ENCODE peak calls at places on chromosomes 1 and 21, in eight cellular contexts. J, E, Q, F, R, T, B and M are unnamed samples.

GRCh38 chr1:53014791-53015507 is 47.1 kb upstream of the PODN start:
- DNase-seq in Q (peak; percentile 11), R (peak; percentile 50), T (peak; percentile 94), E (peak; percentile 75), J (peak; percentile 68), B (peak; percentile 35), F (peak; percentile 84), M (peak; percentile 91)

GRCh38 chr1:41925712-41926111 is 7.0 kb upstream of the HIVEP3 start:
- DNase-seq in T (peak; percentile 55), Q (no peak), F (peak; percentile 28), R (no peak), E (no peak), B (no peak), J (no peak), M (no peak)

GRCh38 chr1:33972676-33973395 is 109.0 kb downstream of the HMGB4 start:
- DNase-seq in E (no peak), F (no peak), B (no peak), J (no peak), Q (no peak), T (no peak), R (peak; percentile 70), M (no peak)

GRCh38 chr1:96236156-96236739 is 485.3 kb upstream of the PTBP2 start:
- DNase-seq in F (peak; percentile 16), R (no peak), E (no peak), J (no peak), Q (no peak), T (peak; percentile 77), B (peak; percentile 13), M (no peak)

GRCh38 chr1:207750901-207751300 is 953 bp upstream of the CD46 start:
- DNase-seq in Q (no peak), T (peak; percentile 24), E (no peak), F (no peak), B (no peak), R (no peak), J (no peak), M (no peak)

GRCh38 chr1:231630558-231631205 is 4.1 kb downstream of the DISC1 start:
- DNase-seq in F (no peak), Q (no peak), T (no peak), E (no peak), B (no peak), J (no peak), R (no peak), M (no peak)

GRCh38 chr1:218451415-218451814 is 106.3 kb downstream of the TGFB2 start:
- DNase-seq in J (no peak), E (no peak), F (no peak), R (no peak), Q (no peak), B (no peak), T (no peak), M (no peak)

GRCh38 chr1:74650561-74650960 is 23.0 kb downstream of the ERICH3 start:
- DNase-seq in F (no peak), B (no peak), R (no peak), T (no peak), Q (no peak), J (no peak), E (no peak), M (no peak)

GRCh38 chr1:153546371-153546770 is 765 bp upstream of the S100A4 start:
- DNase-seq in B (no peak), T (no peak), Q (no peak), J (no peak), R (no peak), E (no peak), F (no peak), M (peak; percentile 83)

GRCh38 chr1:209820986-209821385 is 6.8 kb upstream of the UTP25 start:
- DNase-seq in T (no peak), Q (no peak), F (no peak), R (no peak), B (no peak), E (no peak), J (no peak), M (no peak)

GRCh38 chr1:177010246-177010825 is 154.2 kb downstream of the ASTN1 start:
- DNase-seq in R (no peak), E (no peak), T (no peak), B (no peak), Q (no peak), J (no peak), F (no peak), M (no peak)

GRCh38 chr1:59020151-59020997 is 236.5 kb upstream of the JUN start:
- DNase-seq in R (no peak), J (peak; percentile 10), Q (peak; percentile 19), B (no peak), T (no peak), E (peak; percentile 42), F (no peak), M (peak; percentile 88)

GRCh38 chr1:43446388-43446740 is 7.4 kb downstream of the HYI start:
- DNase-seq in R (no peak), F (no peak), J (no peak), T (no peak), E (no peak), B (no peak), Q (no peak), M (peak; percentile 68)

GRCh38 chr1:110412576-110412975 is 5.1 kb upstream of the LAMTOR5 start:
- DNase-seq in J (peak; percentile 29), E (peak; percentile 58), T (peak; percentile 36), R (peak; percentile 56), F (peak; percentile 77), B (peak; percentile 48), Q (no peak), M (peak; percentile 72)

GRCh38 chr1:21896652-21897532 is 40.2 kb downstream of the HSPG2 start:
- DNase-seq in Q (no peak), B (peak; percentile 71), E (no peak), T (no peak), F (no peak), J (no peak), R (no peak), M (peak; percentile 96)

GRCh38 chr1:221206076-221206475 is 326.8 kb downstream of the HLX start:
- DNase-seq in T (no peak), F (no peak), Q (no peak), J (no peak), R (no peak), E (no peak), B (no peak), M (no peak)

GRCh38 chr1:18535391-18536210 is 54.9 kb downstream of the KLHDC7A start:
- DNase-seq in J (no peak), B (no peak), Q (no peak), F (no peak), E (no peak), R (no peak), T (peak; percentile 58), M (no peak)

GRCh38 chr1:163320891-163321290 is 863 bp upstream of the NUF2 start:
- DNase-seq in R (no peak), T (no peak), Q (no peak), J (no peak), E (no peak), F (no peak), B (no peak), M (no peak)

GRCh38 chr1:226064816-226065248 is 2.3 kb downstream of the H3-3A start:
- DNase-seq in Q (no peak), R (no peak), J (peak; percentile 16), F (peak; percentile 58), T (peak; percentile 66), B (no peak), E (peak; percentile 38), M (no peak)

GRCh38 chr1:222749927-222750326 is 12.9 kb downstream of the FAM177B start:
- DNase-seq in Q (no peak), J (no peak), B (no peak), F (no peak), T (no peak), R (no peak), E (no peak), M (no peak)

GRCh38 chr21:35390013-35390776 is 341.1 kb upstream of the RUNX1 start:
- DNase-seq in Q (no peak), T (no peak), F (no peak), B (no peak), R (no peak), E (no peak), J (no peak), M (no peak)

GRCh38 chr1:42183210-42183609 is 18.7 kb upstream of the GUCA2A start:
- DNase-seq in Q (no peak), J (no peak), F (no peak), E (no peak), T (no peak), B (no peak), R (no peak), M (no peak)

GRCh38 chr1:153390938-153391710 is at the start of gene S100A8:
- DNase-seq in E (no peak), F (no peak), J (no peak), R (no peak), T (no peak), B (peak; percentile 27), Q (no peak), M (peak; percentile 93)